ENCODE peak calls at places on chromosomes 11 and 22, in four cellular contexts. One of them, this sample, is unnamed.
A peak's percentile ranks its signal among the peaks of the same experiment; 100 is the strongest.

GRCh38 chr11:13475091-13475490 is 12.1 kb upstream of the BTBD10 start:
- DNase-seq in HCT116: no peak
- DNase-seq in neuronal stem cell: no peak
- DNase-seq in SK-N-SH: no peak
- DNase-seq in this sample: no peak

GRCh38 chr11:61609970-61610347 is 29.1 kb upstream of the SYT7 start:
- DNase-seq in SK-N-SH: peak; percentile 51
- DNase-seq in neuronal stem cell: no peak
- DNase-seq in HCT116: no peak
- DNase-seq in this sample: peak; percentile 43

GRCh38 chr11:120751550-120751949 is 240.0 kb downstream of the GRIK4 start:
- DNase-seq in neuronal stem cell: no peak
- DNase-seq in HCT116: no peak
- DNase-seq in SK-N-SH: no peak
- DNase-seq in this sample: no peak

GRCh38 chr22:33018232-33018864 is 39.8 kb downstream of the SYN3 start:
- DNase-seq in neuronal stem cell: peak; percentile 48
- DNase-seq in HCT116: peak; percentile 18
- DNase-seq in SK-N-SH: peak; percentile 80
- DNase-seq in this sample: peak; percentile 45

GRCh38 chr22:44181033-44181911 is 547 bp downstream of the PARVG start:
- DNase-seq in SK-N-SH: no peak
- DNase-seq in neuronal stem cell: no peak
- DNase-seq in HCT116: no peak
- DNase-seq in this sample: peak; percentile 32

GRCh38 chr11:6320411-6321207 is at the start of gene CAVIN3:
- DNase-seq in neuronal stem cell: peak; percentile 59
- DNase-seq in SK-N-SH: peak; percentile 17
- DNase-seq in HCT116: peak; percentile 48
- DNase-seq in this sample: peak; percentile 77

GRCh38 chr11:6321961-6322362 is 1.7 kb upstream of the CAVIN3 start:
- DNase-seq in neuronal stem cell: peak; percentile 27
- DNase-seq in HCT116: peak; percentile 52
- DNase-seq in SK-N-SH: no peak
- DNase-seq in this sample: no peak

GRCh38 chr11:46389450-46390330 is 1.9 kb downstream of the CHRM4 start:
- DNase-seq in SK-N-SH: peak; percentile 95
- DNase-seq in neuronal stem cell: peak; percentile 79
- DNase-seq in HCT116: peak; percentile 54
- DNase-seq in this sample: peak; percentile 77

GRCh38 chr11:123584186-123584585 is 70.2 kb downstream of the SCN3B start:
- DNase-seq in HCT116: no peak
- DNase-seq in neuronal stem cell: no peak
- DNase-seq in SK-N-SH: no peak
- DNase-seq in this sample: no peak

GRCh38 chr11:26778000-26778757 is 56.3 kb upstream of the SLC5A12 start:
- DNase-seq in SK-N-SH: no peak
- DNase-seq in HCT116: no peak
- DNase-seq in neuronal stem cell: no peak
- DNase-seq in this sample: no peak

GRCh38 chr11:23540101-23540561 is 679.9 kb upstream of the CCDC179 start:
- DNase-seq in SK-N-SH: peak; percentile 66
- DNase-seq in HCT116: no peak
- DNase-seq in neuronal stem cell: peak; percentile 57
- DNase-seq in this sample: peak; percentile 30

GRCh38 chr11:59173964-59174663 is 2.2 kb downstream of the DTX4 start:
- DNase-seq in neuronal stem cell: no peak
- DNase-seq in HCT116: no peak
- DNase-seq in SK-N-SH: no peak
- DNase-seq in this sample: peak; percentile 92

GRCh38 chr22:42769574-42770447 is 49.1 kb upstream of the A4GALT start:
- DNase-seq in HCT116: no peak
- DNase-seq in neuronal stem cell: no peak
- DNase-seq in SK-N-SH: no peak
- DNase-seq in this sample: peak; percentile 41

GRCh38 chr11:65892661-65893317 is 2.3 kb downstream of the CCDC85B start:
- DNase-seq in SK-N-SH: no peak
- DNase-seq in neuronal stem cell: no peak
- DNase-seq in HCT116: no peak
- DNase-seq in this sample: no peak

GRCh38 chr11:65894034-65894591 is 3.6 kb downstream of the CCDC85B start:
- DNase-seq in HCT116: no peak
- DNase-seq in SK-N-SH: no peak
- DNase-seq in neuronal stem cell: no peak
- DNase-seq in this sample: no peak

GRCh38 chr11:65897020-65897471 is 3.1 kb downstream of the FOSL1 start:
- DNase-seq in neuronal stem cell: no peak
- DNase-seq in HCT116: no peak
- DNase-seq in SK-N-SH: no peak
- DNase-seq in this sample: no peak

GRCh38 chr11:65896009-65896999 is 3.9 kb downstream of the FOSL1 start:
- DNase-seq in neuronal stem cell: no peak
- DNase-seq in HCT116: no peak
- DNase-seq in SK-N-SH: no peak
- DNase-seq in this sample: no peak

DNA sequence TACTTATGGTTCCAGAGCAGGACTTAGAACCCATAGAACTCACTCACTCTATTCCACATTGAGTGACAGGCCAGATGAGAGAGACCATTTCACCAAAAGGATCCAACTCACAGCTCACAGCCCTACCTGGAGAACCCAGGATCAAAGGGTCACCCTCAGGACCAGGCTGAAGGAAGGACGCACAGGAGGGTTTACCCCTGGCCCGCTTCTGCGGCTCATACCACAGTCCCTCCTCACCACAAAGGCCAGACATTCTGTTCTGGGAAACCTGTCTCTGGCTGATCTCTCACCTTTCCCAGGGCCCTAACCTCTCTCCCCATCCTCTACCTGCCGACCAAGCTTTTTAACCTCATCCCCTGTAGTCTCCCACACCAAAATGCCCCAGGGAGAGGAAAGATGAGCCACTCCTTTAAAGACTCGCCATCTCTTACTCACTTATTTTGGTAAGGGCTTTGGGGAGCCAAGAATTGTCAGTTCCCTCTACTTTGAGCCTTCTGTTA is 4.7 kb downstream of the FOSL1 start:
- DNase-seq in neuronal stem cell: no peak
- DNase-seq in HCT116: no peak
- DNase-seq in SK-N-SH: no peak
- DNase-seq in this sample: no peak
- H3K9ac ChIP-seq in neuronal stem cell: no peak overlapping the region
- H3K9ac ChIP-seq in HCT116: peak overlapping the region; percentile 99
- H3K9ac ChIP-seq in SK-N-SH: peak overlapping the region; percentile 97
- H3K9ac ChIP-seq in this sample: no peak overlapping the region

GRCh38 chr22:49015993-49016908 is 811.4 kb downstream of the BRD1 start:
- DNase-seq in SK-N-SH: peak; percentile 34
- DNase-seq in HCT116: no peak
- DNase-seq in neuronal stem cell: no peak
- DNase-seq in this sample: no peak

GRCh38 chr22:49016909-49017768 is 810.5 kb downstream of the BRD1 start:
- DNase-seq in HCT116: no peak
- DNase-seq in SK-N-SH: no peak
- DNase-seq in neuronal stem cell: no peak
- DNase-seq in this sample: no peak

GRCh38 chr22:49014227-49015201 is 813.2 kb downstream of the BRD1 start:
- DNase-seq in neuronal stem cell: no peak
- DNase-seq in HCT116: no peak
- DNase-seq in SK-N-SH: peak; percentile 11
- DNase-seq in this sample: peak; percentile 11

GRCh38 chr22:49013707-49014106 is 814.0 kb downstream of the BRD1 start:
- DNase-seq in HCT116: no peak
- DNase-seq in SK-N-SH: peak; percentile 8
- DNase-seq in neuronal stem cell: no peak
- DNase-seq in this sample: no peak

GRCh38 chr22:49015459-49015858 is 812.2 kb downstream of the BRD1 start:
- DNase-seq in HCT116: no peak
- DNase-seq in SK-N-SH: peak; percentile 25
- DNase-seq in neuronal stem cell: no peak
- DNase-seq in this sample: no peak
- H3K9me3 ChIP-seq in HCT116: no peaks in the 10 kb centered on the region
- H3K9me3 ChIP-seq in SK-N-SH: no peaks in the 10 kb centered on the region
- H3K9me3 ChIP-seq in neuronal stem cell: no peaks in the 10 kb centered on the region
- H3K9me3 ChIP-seq in this sample: no peaks in the 10 kb centered on the region

GRCh38 chr11:128888034-128888985 is 2.8 kb upstream of the KCNJ5 start:
- DNase-seq in neuronal stem cell: no peak
- DNase-seq in SK-N-SH: no peak
- DNase-seq in HCT116: no peak
- DNase-seq in this sample: no peak

GRCh38 chr11:128886401-128887119 is 4.6 kb upstream of the KCNJ5 start:
- DNase-seq in SK-N-SH: peak; percentile 62
- DNase-seq in HCT116: no peak
- DNase-seq in neuronal stem cell: no peak
- DNase-seq in this sample: peak; percentile 32

GRCh38 chr11:128884054-128884453 is 7.1 kb upstream of the KCNJ5 start:
- DNase-seq in SK-N-SH: no peak
- DNase-seq in HCT116: no peak
- DNase-seq in neuronal stem cell: no peak
- DNase-seq in this sample: no peak

GRCh38 chr11:128882451-128882850 is 8.7 kb upstream of the KCNJ5 start:
- DNase-seq in SK-N-SH: no peak
- DNase-seq in HCT116: no peak
- DNase-seq in neuronal stem cell: no peak
- DNase-seq in this sample: no peak

GRCh38 chr11:128884703-128885338 is 6.3 kb upstream of the KCNJ5 start:
- DNase-seq in SK-N-SH: peak; percentile 77
- DNase-seq in HCT116: peak; percentile 63
- DNase-seq in neuronal stem cell: peak; percentile 69
- DNase-seq in this sample: peak; percentile 80
- H3K27me3 ChIP-seq in SK-N-SH: peaks cover 11% of the 10 kb centered on the region
- H3K27me3 ChIP-seq in HCT116: no peaks in the 10 kb centered on the region
- H3K27me3 ChIP-seq in neuronal stem cell: peaks cover 18% of the 10 kb centered on the region
- H3K27me3 ChIP-seq in this sample: peaks cover 8% of the 10 kb centered on the region

GRCh38 chr11:28837599-28837998 is 729.4 kb downstream of the METTL15 start:
- DNase-seq in neuronal stem cell: no peak
- DNase-seq in SK-N-SH: no peak
- DNase-seq in HCT116: no peak
- DNase-seq in this sample: no peak
- H3K9ac ChIP-seq in neuronal stem cell: no peak overlapping the region
- H3K9ac ChIP-seq in SK-N-SH: peak overlapping the region; percentile 76
- H3K9ac ChIP-seq in HCT116: no peak overlapping the region
- H3K9ac ChIP-seq in this sample: no peak overlapping the region

GRCh38 chr11:110524227-110524626 is 94.5 kb downstream of the FDX1 start:
- DNase-seq in HCT116: no peak
- DNase-seq in neuronal stem cell: no peak
- DNase-seq in SK-N-SH: no peak
- DNase-seq in this sample: no peak
- H3K9me3 ChIP-seq in HCT116: no peaks in the 10 kb centered on the region
- H3K9me3 ChIP-seq in neuronal stem cell: no peaks in the 10 kb centered on the region
- H3K9me3 ChIP-seq in SK-N-SH: no peaks in the 10 kb centered on the region
- H3K9me3 ChIP-seq in this sample: no peaks in the 10 kb centered on the region

GRCh38 chr11:1604711-1605110 is 3.6 kb downstream of the KRTAP5-3 start:
- DNase-seq in SK-N-SH: no peak
- DNase-seq in neuronal stem cell: no peak
- DNase-seq in HCT116: no peak
- DNase-seq in this sample: no peak

GRCh38 chr11:1608363-1608762 is at the start of gene KRTAP5-3:
- DNase-seq in HCT116: no peak
- DNase-seq in SK-N-SH: no peak
- DNase-seq in neuronal stem cell: no peak
- DNase-seq in this sample: no peak

GRCh38 chr11:1603629-1604028 is 4.6 kb downstream of the KRTAP5-3 start:
- DNase-seq in HCT116: no peak
- DNase-seq in SK-N-SH: no peak
- DNase-seq in neuronal stem cell: no peak
- DNase-seq in this sample: no peak

GRCh38 chr11:1600626-1601025 is 2.5 kb upstream of the KRTAP5-2 start:
- DNase-seq in HCT116: no peak
- DNase-seq in SK-N-SH: no peak
- DNase-seq in neuronal stem cell: no peak
- DNase-seq in this sample: no peak

DNA sequence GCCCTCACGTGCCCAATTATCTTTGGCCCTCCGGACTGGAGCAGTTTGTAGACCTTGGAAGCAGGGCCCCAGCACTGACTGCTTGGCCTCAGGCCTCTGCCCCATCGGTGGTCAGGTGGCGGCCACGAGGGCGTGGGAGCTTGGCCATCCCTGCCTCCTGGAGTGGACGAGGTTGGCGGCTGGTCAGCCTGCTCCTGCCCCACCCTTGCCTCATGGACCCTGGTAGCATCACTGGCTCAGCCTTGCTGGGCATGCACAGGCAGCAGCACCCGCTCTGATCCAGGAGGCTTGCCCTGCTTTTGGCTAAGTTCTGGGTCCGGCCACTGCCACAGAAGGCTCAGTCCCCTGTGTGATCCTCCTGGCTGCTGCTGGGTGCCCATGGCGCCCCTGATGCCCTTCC is 4.1 kb downstream of the KRTAP5-3 start:
- DNase-seq in SK-N-SH: no peak
- DNase-seq in neuronal stem cell: no peak
- DNase-seq in HCT116: no peak
- DNase-seq in this sample: no peak
- H3K27me3 ChIP-seq in SK-N-SH: peaks cover 16% of the 10 kb centered on the region
- H3K27me3 ChIP-seq in neuronal stem cell: peaks cover 48% of the 10 kb centered on the region
- H3K27me3 ChIP-seq in HCT116: peaks cover 12% of the 10 kb centered on the region
- H3K27me3 ChIP-seq in this sample: no peaks in the 10 kb centered on the region

This sample was measured in colonic mucosa.